ENCODE peak calls at places on chromosomes 12 and 14, in nine cellular contexts. One of them, this sample, is unnamed.
A peak's percentile ranks its signal among the peaks of the same experiment; 100 is the strongest.

GRCh38 chr12:24537241-24537860 is 411.6 kb downstream of the BCAT1 start:
- DNase-seq in hypothalamus: no peak
- DNase-seq in activated naive CD8-positive, alpha-beta T cell treated with anti-CD3 and anti-CD28 coated beads for 36 hours: no peak
- DNase-seq in activated CD4-positive, alpha-beta T cell treated with anti-CD3 and anti-CD28 coated beads, Interleukin-2, amount 50 U/mL, for 4 hours: no peak
- DNase-seq in naive thymus-derived CD4-positive, alpha-beta T cell: no peak
- DNase-seq in T-helper 17 cell: no peak
- DNase-seq in NCI-H1092: no peak
- DNase-seq in EH: no peak
- DNase-seq in T-helper 2 cell treated with Interferon-gamma antibody and Interleukin-4, amounts not matched to agents 5 μg/mL and 100 μg/mL, for 36 hours: no peak
- DNase-seq in this sample: no peak

GRCh38 chr14:64998455-64998931 is 11.8 kb downstream of the FNTB start:
- DNase-seq in hypothalamus: no peak
- DNase-seq in activated naive CD8-positive, alpha-beta T cell treated with anti-CD3 and anti-CD28 coated beads for 36 hours: no peak
- DNase-seq in activated CD4-positive, alpha-beta T cell treated with anti-CD3 and anti-CD28 coated beads, Interleukin-2, amount 50 U/mL, for 4 hours: no peak
- DNase-seq in naive thymus-derived CD4-positive, alpha-beta T cell: no peak
- DNase-seq in T-helper 17 cell: no peak
- DNase-seq in NCI-H1092: no peak
- DNase-seq in EH: no peak
- DNase-seq in T-helper 2 cell treated with Interferon-gamma antibody and Interleukin-4, amounts not matched to agents 5 μg/mL and 100 μg/mL, for 36 hours: no peak
- DNase-seq in this sample: no peak

GRCh38 chr12:24404086-24404815 is 454.8 kb upstream of the SOX5 start:
- DNase-seq in hypothalamus: no peak
- DNase-seq in activated naive CD8-positive, alpha-beta T cell treated with anti-CD3 and anti-CD28 coated beads for 36 hours: no peak
- DNase-seq in activated CD4-positive, alpha-beta T cell treated with anti-CD3 and anti-CD28 coated beads, Interleukin-2, amount 50 U/mL, for 4 hours: no peak
- DNase-seq in naive thymus-derived CD4-positive, alpha-beta T cell: no peak
- DNase-seq in T-helper 17 cell: no peak
- DNase-seq in NCI-H1092: no peak
- DNase-seq in EH: peak; percentile 31
- DNase-seq in T-helper 2 cell treated with Interferon-gamma antibody and Interleukin-4, amounts not matched to agents 5 μg/mL and 100 μg/mL, for 36 hours: no peak
- DNase-seq in this sample: no peak

GRCh38 chr12:111685322-111685810 is 390 bp downstream of the BRAP start:
- DNase-seq in hypothalamus: no peak
- DNase-seq in activated naive CD8-positive, alpha-beta T cell treated with anti-CD3 and anti-CD28 coated beads for 36 hours: no peak
- DNase-seq in activated CD4-positive, alpha-beta T cell treated with anti-CD3 and anti-CD28 coated beads, Interleukin-2, amount 50 U/mL, for 4 hours: no peak
- DNase-seq in naive thymus-derived CD4-positive, alpha-beta T cell: no peak
- DNase-seq in T-helper 17 cell: no peak
- DNase-seq in NCI-H1092: no peak
- DNase-seq in EH: no peak
- DNase-seq in T-helper 2 cell treated with Interferon-gamma antibody and Interleukin-4, amounts not matched to agents 5 μg/mL and 100 μg/mL, for 36 hours: no peak
- DNase-seq in this sample: no peak

GRCh38 chr14:58430156-58430555 is 2.6 kb downstream of the KIAA0586 start:
- DNase-seq in hypothalamus: no peak
- DNase-seq in activated naive CD8-positive, alpha-beta T cell treated with anti-CD3 and anti-CD28 coated beads for 36 hours: no peak
- DNase-seq in activated CD4-positive, alpha-beta T cell treated with anti-CD3 and anti-CD28 coated beads, Interleukin-2, amount 50 U/mL, for 4 hours: no peak
- DNase-seq in naive thymus-derived CD4-positive, alpha-beta T cell: no peak
- DNase-seq in T-helper 17 cell: no peak
- DNase-seq in NCI-H1092: no peak
- DNase-seq in EH: peak; percentile 25
- DNase-seq in T-helper 2 cell treated with Interferon-gamma antibody and Interleukin-4, amounts not matched to agents 5 μg/mL and 100 μg/mL, for 36 hours: peak; percentile 43
- DNase-seq in this sample: peak; percentile 37

GRCh38 chr12:27437839-27438238 is 8.7 kb upstream of the SMCO2 start:
- DNase-seq in hypothalamus: no peak
- DNase-seq in activated naive CD8-positive, alpha-beta T cell treated with anti-CD3 and anti-CD28 coated beads for 36 hours: no peak
- DNase-seq in activated CD4-positive, alpha-beta T cell treated with anti-CD3 and anti-CD28 coated beads, Interleukin-2, amount 50 U/mL, for 4 hours: no peak
- DNase-seq in naive thymus-derived CD4-positive, alpha-beta T cell: no peak
- DNase-seq in T-helper 17 cell: no peak
- DNase-seq in NCI-H1092: no peak
- DNase-seq in EH: no peak
- DNase-seq in T-helper 2 cell treated with Interferon-gamma antibody and Interleukin-4, amounts not matched to agents 5 μg/mL and 100 μg/mL, for 36 hours: no peak
- DNase-seq in this sample: no peak

GRCh38 chr12:6069452-6070093 is 54.9 kb downstream of the VWF start:
- DNase-seq in hypothalamus: no peak
- DNase-seq in activated naive CD8-positive, alpha-beta T cell treated with anti-CD3 and anti-CD28 coated beads for 36 hours: no peak
- DNase-seq in activated CD4-positive, alpha-beta T cell treated with anti-CD3 and anti-CD28 coated beads, Interleukin-2, amount 50 U/mL, for 4 hours: peak; percentile 22
- DNase-seq in naive thymus-derived CD4-positive, alpha-beta T cell: peak; percentile 19
- DNase-seq in T-helper 17 cell: no peak
- DNase-seq in NCI-H1092: no peak
- DNase-seq in EH: peak; percentile 97
- DNase-seq in T-helper 2 cell treated with Interferon-gamma antibody and Interleukin-4, amounts not matched to agents 5 μg/mL and 100 μg/mL, for 36 hours: peak; percentile 61
- DNase-seq in this sample: peak; percentile 40

GRCh38 chr14:85057266-85057665 is 472.7 kb upstream of the FLRT2 start:
- DNase-seq in hypothalamus: no peak
- DNase-seq in activated naive CD8-positive, alpha-beta T cell treated with anti-CD3 and anti-CD28 coated beads for 36 hours: no peak
- DNase-seq in activated CD4-positive, alpha-beta T cell treated with anti-CD3 and anti-CD28 coated beads, Interleukin-2, amount 50 U/mL, for 4 hours: no peak
- DNase-seq in naive thymus-derived CD4-positive, alpha-beta T cell: no peak
- DNase-seq in T-helper 17 cell: no peak
- DNase-seq in NCI-H1092: no peak
- DNase-seq in EH: no peak
- DNase-seq in T-helper 2 cell treated with Interferon-gamma antibody and Interleukin-4, amounts not matched to agents 5 μg/mL and 100 μg/mL, for 36 hours: no peak
- DNase-seq in this sample: no peak

GRCh38 chr12:75889214-75889613 is 142.4 kb downstream of the PHLDA1 start:
- DNase-seq in hypothalamus: peak; percentile 55
- DNase-seq in activated naive CD8-positive, alpha-beta T cell treated with anti-CD3 and anti-CD28 coated beads for 36 hours: no peak
- DNase-seq in activated CD4-positive, alpha-beta T cell treated with anti-CD3 and anti-CD28 coated beads, Interleukin-2, amount 50 U/mL, for 4 hours: no peak
- DNase-seq in naive thymus-derived CD4-positive, alpha-beta T cell: no peak
- DNase-seq in T-helper 17 cell: no peak
- DNase-seq in NCI-H1092: no peak
- DNase-seq in EH: peak; percentile 25
- DNase-seq in T-helper 2 cell treated with Interferon-gamma antibody and Interleukin-4, amounts not matched to agents 5 μg/mL and 100 μg/mL, for 36 hours: no peak
- DNase-seq in this sample: no peak

This sample was measured in activated T-cell treated with anti-CD3 and anti-CD28 coated beads, Interleukin-2, amount 50 U/mL, for 72 hours.